ENCODE peak calls at places on chromosomes 11 and 22, in eight cellular contexts. One of them, this sample, is unnamed.

GRCh38 chr11:64239662-64240466 is 1.0 kb upstream of the FKBP2 start:
- DNase-seq in omental fat pad: no peak
- DNase-seq in ovary: no peak
- DNase-seq in left ventricle myocardium inferior: no peak
- DNase-seq in GM12865: peak
- DNase-seq in astrocyte of the spinal cord: no peak
- DNase-seq in RWPE1: no peak
- DNase-seq in Calu3: no peak
- DNase-seq in this sample: no peak

GRCh38 chr22:20243545-20244249 is 24.4 kb downstream of the RTN4R start:
- DNase-seq in GM12865: peak
- DNase-seq in left ventricle myocardium inferior: peak
- DNase-seq in astrocyte of the spinal cord: peak
- DNase-seq in omental fat pad: no peak
- DNase-seq in ovary: peak
- DNase-seq in RWPE1: peak
- DNase-seq in Calu3: peak
- DNase-seq in this sample: peak

GRCh38 chr11:2929511-2929879 is 275 bp upstream of the PHLDA2 start:
- DNase-seq in omental fat pad: peak
- DNase-seq in ovary: no peak
- DNase-seq in Calu3: peak
- DNase-seq in astrocyte of the spinal cord: peak
- DNase-seq in RWPE1: peak
- DNase-seq in GM12865: peak
- DNase-seq in left ventricle myocardium inferior: no peak
- DNase-seq in this sample: no peak

GRCh38 chr22:50703726-50704509 is 31.3 kb downstream of the SHANK3 start:
- DNase-seq in GM12865: no peak
- DNase-seq in left ventricle myocardium inferior: peak
- DNase-seq in RWPE1: no peak
- DNase-seq in Calu3: no peak
- DNase-seq in omental fat pad: no peak
- DNase-seq in ovary: no peak
- DNase-seq in astrocyte of the spinal cord: no peak
- DNase-seq in this sample: no peak

GRCh38 chr22:26558246-26558895 is 31.6 kb downstream of the TPST2 start:
- DNase-seq in omental fat pad: no peak
- DNase-seq in left ventricle myocardium inferior: no peak
- DNase-seq in RWPE1: no peak
- DNase-seq in Calu3: no peak
- DNase-seq in astrocyte of the spinal cord: peak
- DNase-seq in ovary: no peak
- DNase-seq in GM12865: no peak
- DNase-seq in this sample: peak

GRCh38 chr11:112128483-112129121 is 35.3 kb downstream of the IL18 start:
- DNase-seq in ovary: no peak
- DNase-seq in astrocyte of the spinal cord: peak
- DNase-seq in left ventricle myocardium inferior: peak
- DNase-seq in omental fat pad: peak
- DNase-seq in RWPE1: peak
- DNase-seq in Calu3: peak
- DNase-seq in GM12865: no peak
- DNase-seq in this sample: peak

GRCh38 chr11:1696608-1697570 is at the start of gene KRTAP5-6:
- DNase-seq in left ventricle myocardium inferior: no peak
- DNase-seq in astrocyte of the spinal cord: no peak
- DNase-seq in RWPE1: no peak
- DNase-seq in omental fat pad: no peak
- DNase-seq in ovary: no peak
- DNase-seq in GM12865: no peak
- DNase-seq in Calu3: no peak
- DNase-seq in this sample: no peak

GRCh38 chr11:105673089-105673488 is 63.2 kb downstream of the GRIA4 start:
- DNase-seq in astrocyte of the spinal cord: peak
- DNase-seq in ovary: no peak
- DNase-seq in left ventricle myocardium inferior: no peak
- DNase-seq in GM12865: peak
- DNase-seq in RWPE1: peak
- DNase-seq in omental fat pad: no peak
- DNase-seq in Calu3: peak
- DNase-seq in this sample: peak

GRCh38 chr22:19109198-19110063 is 12.8 kb downstream of the DGCR2 start:
- DNase-seq in ovary: no peak
- DNase-seq in Calu3: no peak
- DNase-seq in astrocyte of the spinal cord: peak
- DNase-seq in RWPE1: peak
- DNase-seq in GM12865: peak
- DNase-seq in omental fat pad: no peak
- DNase-seq in left ventricle myocardium inferior: no peak
- DNase-seq in this sample: no peak

GRCh38 chr11:118448294-118448693 is 12.0 kb downstream of the KMT2A start:
- DNase-seq in astrocyte of the spinal cord: peak
- DNase-seq in left ventricle myocardium inferior: no peak
- DNase-seq in ovary: no peak
- DNase-seq in RWPE1: no peak
- DNase-seq in GM12865: peak
- DNase-seq in omental fat pad: no peak
- DNase-seq in Calu3: no peak
- DNase-seq in this sample: no peak

GRCh38 chr11:14183973-14184372 is 175.0 kb downstream of the RRAS2 start:
- DNase-seq in RWPE1: no peak
- DNase-seq in omental fat pad: no peak
- DNase-seq in astrocyte of the spinal cord: no peak
- DNase-seq in GM12865: no peak
- DNase-seq in Calu3: no peak
- DNase-seq in ovary: no peak
- DNase-seq in left ventricle myocardium inferior: no peak
- DNase-seq in this sample: no peak

GRCh38 chr11:46733234-46733633 is 14.2 kb downstream of the F2 start:
- DNase-seq in astrocyte of the spinal cord: no peak
- DNase-seq in omental fat pad: no peak
- DNase-seq in Calu3: no peak
- DNase-seq in GM12865: no peak
- DNase-seq in ovary: no peak
- DNase-seq in RWPE1: no peak
- DNase-seq in left ventricle myocardium inferior: no peak
- DNase-seq in this sample: no peak

GRCh38 chr11:17991799-17992433 is 20.9 kb downstream of the SERGEF start:
- DNase-seq in ovary: peak
- DNase-seq in left ventricle myocardium inferior: no peak
- DNase-seq in RWPE1: peak
- DNase-seq in Calu3: peak
- DNase-seq in astrocyte of the spinal cord: peak
- DNase-seq in GM12865: peak
- DNase-seq in omental fat pad: no peak
- DNase-seq in this sample: peak

GRCh38 chr22:49765951-49766350 is 61.7 kb downstream of the BRD1 start:
- DNase-seq in Calu3: no peak
- DNase-seq in astrocyte of the spinal cord: no peak
- DNase-seq in GM12865: no peak
- DNase-seq in ovary: peak
- DNase-seq in RWPE1: no peak
- DNase-seq in left ventricle myocardium inferior: peak
- DNase-seq in omental fat pad: no peak
- DNase-seq in this sample: no peak

GRCh38 chr22:33073989-33074391 is 15.8 kb upstream of the SYN3 start:
- DNase-seq in RWPE1: peak
- DNase-seq in GM12865: no peak
- DNase-seq in left ventricle myocardium inferior: no peak
- DNase-seq in Calu3: no peak
- DNase-seq in astrocyte of the spinal cord: no peak
- DNase-seq in ovary: no peak
- DNase-seq in omental fat pad: no peak
- DNase-seq in this sample: no peak

GRCh38 chr11:126518996-126519351 is 163.5 kb downstream of the ST3GAL4 start:
- DNase-seq in omental fat pad: no peak
- DNase-seq in astrocyte of the spinal cord: no peak
- DNase-seq in GM12865: no peak
- DNase-seq in left ventricle myocardium inferior: no peak
- DNase-seq in ovary: no peak
- DNase-seq in Calu3: no peak
- DNase-seq in RWPE1: no peak
- DNase-seq in this sample: no peak

GRCh38 chr22:44685384-44686056 is 16.5 kb upstream of the PRR5 start:
- DNase-seq in omental fat pad: no peak
- DNase-seq in left ventricle myocardium inferior: no peak
- DNase-seq in Calu3: peak
- DNase-seq in RWPE1: peak
- DNase-seq in astrocyte of the spinal cord: no peak
- DNase-seq in GM12865: peak
- DNase-seq in ovary: no peak
- DNase-seq in this sample: no peak

GRCh38 chr22:30047364-30047738 is 32.9 kb upstream of the HORMAD2 start:
- DNase-seq in astrocyte of the spinal cord: no peak
- DNase-seq in GM12865: peak
- DNase-seq in Calu3: no peak
- DNase-seq in left ventricle myocardium inferior: no peak
- DNase-seq in omental fat pad: no peak
- DNase-seq in RWPE1: no peak
- DNase-seq in ovary: no peak
- DNase-seq in this sample: no peak

GRCh38 chr11:10899542-10899830 is 41.6 kb upstream of the ZBED5 start:
- DNase-seq in ovary: peak
- DNase-seq in RWPE1: peak
- DNase-seq in left ventricle myocardium inferior: peak
- DNase-seq in Calu3: no peak
- DNase-seq in GM12865: no peak
- DNase-seq in omental fat pad: no peak
- DNase-seq in astrocyte of the spinal cord: no peak
- DNase-seq in this sample: no peak

GRCh38 chr22:42265321-42265720 is 5.1 kb downstream of the TCF20 start:
- DNase-seq in ovary: no peak
- DNase-seq in left ventricle myocardium inferior: no peak
- DNase-seq in GM12865: no peak
- DNase-seq in omental fat pad: no peak
- DNase-seq in astrocyte of the spinal cord: no peak
- DNase-seq in Calu3: no peak
- DNase-seq in RWPE1: no peak
- DNase-seq in this sample: no peak

GRCh38 chr11:12259956-12260355 is 117.4 kb upstream of the PARVA start:
- DNase-seq in GM12865: no peak
- DNase-seq in omental fat pad: no peak
- DNase-seq in astrocyte of the spinal cord: no peak
- DNase-seq in RWPE1: no peak
- DNase-seq in Calu3: no peak
- DNase-seq in left ventricle myocardium inferior: no peak
- DNase-seq in ovary: no peak
- DNase-seq in this sample: no peak

GRCh38 chr11:78034623-78035022 is 11.5 kb upstream of the KCTD14 start:
- DNase-seq in astrocyte of the spinal cord: no peak
- DNase-seq in left ventricle myocardium inferior: no peak
- DNase-seq in RWPE1: no peak
- DNase-seq in GM12865: peak
- DNase-seq in Calu3: no peak
- DNase-seq in ovary: no peak
- DNase-seq in omental fat pad: no peak
- DNase-seq in this sample: no peak
- TF ChIP-seq CTCF in astrocyte of the spinal cord: no peak
- TF ChIP-seq CTCF in left ventricle myocardium inferior: no peak
- TF ChIP-seq CTCF in RWPE1: no peak
- TF ChIP-seq CTCF in GM12865: no peak
- TF ChIP-seq CTCF in Calu3: no peak
- TF ChIP-seq CTCF in ovary: no peak
- TF ChIP-seq CTCF in omental fat pad: no peak
- TF ChIP-seq CTCF in this sample: no peak

DNA sequence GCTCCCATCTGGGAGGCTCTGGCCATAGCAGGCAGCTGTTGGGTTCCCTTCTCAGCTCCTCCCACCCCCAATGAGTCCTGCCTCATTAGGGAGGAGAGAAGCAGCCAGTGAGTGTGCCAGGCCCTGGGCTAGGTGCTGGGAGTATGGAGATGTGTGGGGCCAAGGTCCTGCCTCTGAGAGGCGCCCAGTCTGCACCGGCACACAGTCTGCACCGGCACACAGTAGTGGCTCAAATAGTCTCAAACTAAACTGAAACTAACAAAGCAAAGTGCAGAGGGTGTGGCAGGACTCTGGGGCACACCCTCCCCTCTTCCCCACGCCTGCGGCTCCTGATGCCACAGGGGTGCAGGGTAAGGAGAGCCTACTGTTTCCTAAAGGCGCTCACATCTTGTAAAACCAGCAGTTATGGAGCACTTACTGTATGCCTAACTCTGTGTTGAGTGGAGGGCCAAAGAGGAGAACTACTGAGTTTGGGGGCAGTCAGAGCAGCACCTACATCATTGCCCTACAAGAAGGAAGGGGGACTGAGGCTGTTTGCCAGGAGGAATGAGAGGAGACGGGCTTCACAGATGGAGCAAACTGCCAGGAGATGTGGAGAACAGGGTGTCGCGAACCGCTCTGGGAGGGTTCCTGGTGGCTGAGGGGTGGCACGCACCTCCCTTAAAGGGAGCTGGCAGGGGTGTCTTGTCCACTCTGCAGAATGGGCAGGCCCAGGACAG is 959 bp upstream of the SH3BP1 start:
- DNase-seq in RWPE1: no peak
- DNase-seq in left ventricle myocardium inferior: no peak
- DNase-seq in GM12865: peak
- DNase-seq in Calu3: no peak
- DNase-seq in astrocyte of the spinal cord: no peak
- DNase-seq in ovary: peak
- DNase-seq in omental fat pad: no peak
- DNase-seq in this sample: no peak
- TF ChIP-seq CTCF in RWPE1: no peak
- TF ChIP-seq CTCF in left ventricle myocardium inferior: no peak
- TF ChIP-seq CTCF in GM12865: no peak
- TF ChIP-seq CTCF in Calu3: no peak
- TF ChIP-seq CTCF in astrocyte of the spinal cord: no peak
- TF ChIP-seq CTCF in ovary: no peak
- TF ChIP-seq CTCF in omental fat pad: no peak
- TF ChIP-seq CTCF in this sample: no peak

GRCh38 chr11:100980156-100980555 is 149.5 kb downstream of the PGR start:
- DNase-seq in GM12865: no peak
- DNase-seq in RWPE1: no peak
- DNase-seq in left ventricle myocardium inferior: no peak
- DNase-seq in omental fat pad: no peak
- DNase-seq in astrocyte of the spinal cord: peak
- DNase-seq in Calu3: no peak
- DNase-seq in ovary: no peak
- DNase-seq in this sample: peak
- TF ChIP-seq CTCF in GM12865: no peak
- TF ChIP-seq CTCF in RWPE1: no peak
- TF ChIP-seq CTCF in left ventricle myocardium inferior: peak
- TF ChIP-seq CTCF in omental fat pad: no peak
- TF ChIP-seq CTCF in astrocyte of the spinal cord: peak
- TF ChIP-seq CTCF in Calu3: no peak
- TF ChIP-seq CTCF in ovary: no peak
- TF ChIP-seq CTCF in this sample: peak

DNA sequence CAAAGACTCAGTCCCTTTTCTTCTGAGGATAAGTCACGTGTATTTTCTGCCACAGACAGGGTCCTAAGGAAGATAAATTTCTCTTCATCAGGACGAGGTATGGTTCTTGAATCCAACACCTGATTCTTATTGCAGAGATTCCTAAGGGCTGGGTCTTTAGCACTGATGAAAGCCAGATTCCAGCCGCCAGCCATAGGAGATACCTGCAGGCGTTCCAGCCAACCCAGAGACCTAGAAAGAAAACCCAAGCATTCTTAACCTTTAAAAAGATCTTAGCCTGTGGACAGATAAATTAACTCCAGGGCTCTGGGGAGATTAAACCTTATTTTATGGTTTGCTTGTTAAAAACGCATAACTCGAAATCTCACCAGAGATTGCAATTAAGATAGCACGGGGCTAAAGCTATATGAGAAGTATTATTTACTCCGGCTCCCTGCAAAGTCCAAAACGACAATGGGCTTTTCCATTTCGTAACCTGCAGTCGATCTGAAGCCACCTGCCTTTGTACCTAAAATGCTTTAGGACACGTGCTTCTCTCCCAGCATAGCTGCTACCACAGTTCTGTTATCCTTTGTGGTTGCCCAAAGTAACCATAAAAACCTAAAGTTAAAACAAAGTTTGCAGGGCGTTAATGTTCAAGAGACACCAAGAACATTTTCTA is 104.5 kb downstream of the NXPE2 start:
- DNase-seq in ovary: no peak
- DNase-seq in Calu3: no peak
- DNase-seq in left ventricle myocardium inferior: no peak
- DNase-seq in RWPE1: no peak
- DNase-seq in GM12865: no peak
- DNase-seq in omental fat pad: no peak
- DNase-seq in astrocyte of the spinal cord: no peak
- DNase-seq in this sample: no peak
- TF ChIP-seq CTCF in ovary: no peak
- TF ChIP-seq CTCF in Calu3: no peak
- TF ChIP-seq CTCF in left ventricle myocardium inferior: no peak
- TF ChIP-seq CTCF in RWPE1: no peak
- TF ChIP-seq CTCF in GM12865: no peak
- TF ChIP-seq CTCF in omental fat pad: no peak
- TF ChIP-seq CTCF in astrocyte of the spinal cord: no peak
- TF ChIP-seq CTCF in this sample: no peak